ENCODE peak calls at places on chromosomes 5 and 9, in six cellular contexts. J, Y, F, G, E and D are unnamed samples.

GRCh38 chr9:89969881-89970639 is 365.2 kb downstream of the GADD45G start:
- DNase-seq in J (no peak), Y (no peak), F (no peak), G (no peak), E (no peak), D (no peak)

GRCh38 chr5:16741007-16741406 is 124.2 kb upstream of the RETREG1 start:
- DNase-seq in J (no peak), Y (no peak), F (no peak), G (peak; percentile 71), E (peak; percentile 39), D (no peak)

GRCh38 chr5:172806897-172807672 is 27.0 kb upstream of the ERGIC1 start:
- DNase-seq in J (peak; percentile 94), Y (peak; percentile 92), F (no peak), G (peak; percentile 31), E (peak; percentile 83), D (no peak)

GRCh38 chr5:52010430-52010829 is 627.2 kb downstream of the ISL1 start:
- DNase-seq in J (no peak), Y (no peak), F (no peak), G (no peak), E (no peak), D (no peak)

GRCh38 chr5:137594717-137595116 is 95.6 kb upstream of the SPOCK1 start:
- DNase-seq in J (no peak), Y (no peak), F (no peak), G (no peak), E (peak; percentile 19), D (no peak)

GRCh38 chr9:69932901-69933300 is 110.7 kb upstream of the MAMDC2 start:
- DNase-seq in J (no peak), Y (no peak), F (no peak), G (no peak), E (no peak), D (no peak)

GRCh38 chr5:68446070-68446357 is 230.5 kb downstream of the PIK3R1 start:
- DNase-seq in J (no peak), Y (no peak), F (no peak), G (no peak), E (no peak), D (no peak)

GRCh38 chr9:98933185-98933584 is 10.5 kb upstream of the COL15A1 start:
- DNase-seq in J (no peak), Y (no peak), F (no peak), G (no peak), E (no peak), D (no peak)

GRCh38 chr5:125394661-125395280 is 648.3 kb upstream of the ZNF608 start:
- DNase-seq in J (no peak), Y (no peak), F (no peak), G (no peak), E (peak; percentile 89), D (no peak)

GRCh38 chr9:75086443-75087278 is 1.3 kb downstream of the NMRK1 start:
- DNase-seq in J (no peak), Y (no peak), F (no peak), G (no peak), E (no peak), D (no peak)

GRCh38 chr5:135813758-135814157 is 20.7 kb upstream of the SLC25A48 start:
- DNase-seq in J (no peak), Y (no peak), F (no peak), G (no peak), E (no peak), D (no peak)

GRCh38 chr5:145943674-145944121 is 7.3 kb downstream of the SH3RF2 start:
- DNase-seq in J (no peak), Y (no peak), F (no peak), G (no peak), E (no peak), D (no peak)

GRCh38 chr9:118577121-118577520 is 792.1 kb downstream of the BRINP1 start:
- DNase-seq in J (no peak), Y (no peak), F (no peak), G (no peak), E (peak; percentile 76), D (no peak)

GRCh38 chr9:87751423-87751822 is 25.5 kb downstream of the CTSL start:
- DNase-seq in J (no peak), Y (no peak), F (no peak), G (no peak), E (no peak), D (no peak)

GRCh38 chr9:935348-935965 is 41.0 kb upstream of the DMRT3 start:
- DNase-seq in J (no peak), Y (no peak), F (no peak), G (no peak), E (no peak), D (no peak)

GRCh38 chr5:91378683-91379601 is 4.2 kb downstream of the ARRDC3 start:
- DNase-seq in J (no peak), Y (no peak), F (no peak), G (no peak), E (no peak), D (no peak)

GRCh38 chr5:177457239-177458121 is 10.9 kb downstream of the PRR7 start:
- DNase-seq in J (peak; percentile 93), Y (peak; percentile 94), F (peak; percentile 93), G (peak; percentile 63), E (peak; percentile 94), D (peak; percentile 87)

GRCh38 chr5:127440831-127441230 is 76.6 kb upstream of the PRRC1 start:
- DNase-seq in J (no peak), Y (no peak), F (no peak), G (no peak), E (no peak), D (no peak)

GRCh38 chr5:132396589-132397001 is 27.1 kb downstream of the SLC22A5 start:
- DNase-seq in J (no peak), Y (no peak), F (no peak), G (no peak), E (no peak), D (no peak)

GRCh38 chr9:132239999-132240859 is 78.4 kb downstream of the NTNG2 start:
- DNase-seq in J (no peak), Y (no peak), F (no peak), G (no peak), E (no peak), D (no peak)

GRCh38 chr9:86557063-86557766 is 203.0 kb upstream of the TUT7 start:
- DNase-seq in J (no peak), Y (no peak), F (peak; percentile 57), G (no peak), E (peak; percentile 56), D (no peak)

GRCh38 chr9:87685871-87686519 is 39.9 kb upstream of the CTSL start:
- DNase-seq in J (peak; percentile 59), Y (no peak), F (no peak), G (no peak), E (no peak), D (peak; percentile 47)

GRCh38 chr9:93379051-93379450 is 72.4 kb upstream of the FAM120A start:
- DNase-seq in J (no peak), Y (no peak), F (no peak), G (no peak), E (no peak), D (no peak)
- TF ChIP-seq CTCF in J (peak; percentile 12), Y (no peak), F (no peak), G (peak; percentile 8), E (peak; percentile 7), D (peak; percentile 66)

DNA sequence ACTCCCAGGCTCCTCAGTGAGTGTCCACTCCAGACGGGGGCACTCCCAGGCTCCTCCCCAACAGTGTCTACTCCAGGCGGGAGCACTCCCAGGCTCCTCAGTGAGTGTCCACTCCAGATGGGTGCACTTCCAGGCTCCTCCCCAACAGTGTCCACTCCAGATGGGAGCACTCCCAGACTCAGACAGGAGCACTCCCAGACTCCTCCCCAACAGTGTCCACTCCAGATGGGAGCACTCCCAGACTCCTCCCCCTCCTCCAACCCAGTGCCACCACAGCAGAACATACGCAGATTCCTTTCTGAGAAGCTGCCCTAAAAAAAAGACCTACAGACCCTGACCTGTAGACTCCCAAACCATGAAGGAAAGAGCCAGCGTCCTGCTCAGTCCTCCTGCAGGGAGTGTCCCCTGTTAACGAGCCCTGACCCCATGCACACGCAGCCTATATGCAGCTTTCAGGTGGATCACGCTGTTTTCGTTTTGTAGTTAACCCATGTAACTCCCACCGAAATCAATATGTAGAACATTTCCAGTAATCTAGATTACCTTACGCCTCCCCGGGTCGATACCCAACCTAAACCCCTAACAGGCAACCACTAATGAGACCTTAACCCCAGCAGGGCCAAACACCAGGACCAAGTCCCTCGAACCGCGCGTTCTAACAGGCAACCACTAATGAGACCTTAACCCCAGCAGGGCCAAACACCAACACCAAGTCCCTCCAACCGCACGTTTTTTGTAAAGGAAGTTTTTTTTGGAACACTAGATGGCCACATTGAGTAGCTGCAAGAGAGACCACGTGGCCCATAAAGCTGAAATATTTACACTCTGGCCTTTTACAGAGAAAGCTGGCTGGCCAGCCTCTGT is 15.7 kb downstream of the PNPLA7 start:
- DNase-seq in J (no peak), Y (peak; percentile 75), F (peak; percentile 12), G (peak; percentile 85), E (peak; percentile 41), D (no peak)
- TF ChIP-seq CTCF in J (peak; percentile 66), Y (peak; percentile 43), F (peak; percentile 71), G (peak; percentile 78), E (peak; percentile 55), D (peak; percentile 76)

DNA sequence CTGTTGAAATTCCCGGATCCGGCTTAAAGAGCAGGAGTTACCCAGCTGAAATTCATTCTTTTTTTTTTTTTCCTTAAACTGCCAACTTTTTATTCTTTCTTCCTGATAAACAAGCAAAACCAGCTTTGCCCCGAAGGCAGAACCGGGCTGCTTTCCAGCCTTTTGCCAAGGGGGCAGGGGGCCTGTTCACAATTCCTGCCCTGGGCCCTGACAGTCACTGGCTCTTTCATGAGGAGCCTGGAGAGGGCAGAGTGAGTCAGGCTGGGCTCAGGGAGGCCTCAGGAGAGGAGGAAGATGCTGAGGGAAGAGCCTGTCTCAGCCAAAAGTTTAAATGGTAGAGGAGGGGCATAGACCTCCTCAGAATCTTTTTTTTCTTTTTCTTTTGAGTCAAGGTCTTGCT is 4.8 kb downstream of the GLIPR2 start:
- DNase-seq in J (no peak), Y (no peak), F (no peak), G (peak; percentile 55), E (no peak), D (no peak)
- TF ChIP-seq CTCF in J (peak; percentile 39), Y (no peak), F (peak; percentile 55), G (no peak), E (peak; percentile 20), D (peak; percentile 17)

DNA sequence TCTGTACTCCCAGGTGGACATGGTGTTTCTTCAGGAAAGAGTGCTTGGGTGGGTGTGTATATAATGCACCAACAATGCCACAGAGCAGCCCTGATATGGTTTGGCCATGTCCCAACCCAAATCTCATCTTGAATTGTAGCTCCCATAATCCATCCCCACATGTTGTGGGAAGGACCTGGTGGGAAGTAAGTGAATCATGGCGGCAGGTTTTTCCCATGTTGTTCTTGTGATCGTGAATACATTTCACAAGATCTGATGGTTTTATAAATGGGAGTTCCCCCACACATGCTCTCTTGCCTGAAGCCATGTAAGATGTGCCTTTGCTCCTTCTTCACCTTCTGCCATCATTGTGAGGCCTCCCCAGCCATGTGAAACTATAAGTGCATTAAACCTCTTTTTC is 158.5 kb downstream of the NR3C1 start:
- DNase-seq in J (no peak), Y (no peak), F (no peak), G (no peak), E (peak; percentile 67), D (no peak)
- TF ChIP-seq CTCF in J (no peak), Y (no peak), F (no peak), G (no peak), E (no peak), D (no peak)

GRCh38 chr5:24642022-24642421 is 2.8 kb downstream of the CDH10 start:
- DNase-seq in J (no peak), Y (no peak), F (no peak), G (no peak), E (peak; percentile 30), D (no peak)
- TF ChIP-seq CTCF in J (peak; percentile 67), Y (no peak), F (no peak), G (peak; percentile 10), E (peak; percentile 60), D (peak; percentile 79)

GRCh38 chr5:78127875-78128274 is 166.6 kb downstream of the AP3B1 start:
- DNase-seq in J (no peak), Y (no peak), F (no peak), G (no peak), E (no peak), D (no peak)
- TF ChIP-seq CTCF in J (no peak), Y (no peak), F (no peak), G (no peak), E (no peak), D (peak; percentile 68)